ENCODE peak calls at places on chromosome 14, in eight cellular contexts. One of them, this sample, is unnamed.

GRCh38 chr14:72123755-72124154 is 191.5 kb downstream of the RGS6 start:
- DNase-seq in aorta: no peak
- DNase-seq in EH: no peak
- DNase-seq in activated naive CD4-positive, alpha-beta T cell treated with anti-CD3 and anti-CD28 coated beads for 36 hours: no peak
- DNase-seq in GM18507: no peak
- DNase-seq in HCT116: no peak
- DNase-seq in amygdala: no peak
- DNase-seq in PC-3: no peak
- DNase-seq in this sample: no peak

GRCh38 chr14:85852900-85853299 is 323.0 kb downstream of the FLRT2 start:
- DNase-seq in PC-3: no peak
- DNase-seq in EH: no peak
- DNase-seq in GM18507: no peak
- DNase-seq in amygdala: no peak
- DNase-seq in activated naive CD4-positive, alpha-beta T cell treated with anti-CD3 and anti-CD28 coated beads for 36 hours: no peak
- DNase-seq in aorta: no peak
- DNase-seq in HCT116: no peak
- DNase-seq in this sample: no peak

GRCh38 chr14:100321473-100322137 is 1.5 kb upstream of the SLC25A47 start:
- DNase-seq in aorta: no peak
- DNase-seq in GM18507: no peak
- DNase-seq in HCT116: no peak
- DNase-seq in PC-3: no peak
- DNase-seq in activated naive CD4-positive, alpha-beta T cell treated with anti-CD3 and anti-CD28 coated beads for 36 hours: no peak
- DNase-seq in amygdala: no peak
- DNase-seq in EH: no peak
- DNase-seq in this sample: no peak

GRCh38 chr14:93753647-93754046 is 34.6 kb downstream of the PRIMA1 start:
- DNase-seq in aorta: no peak
- DNase-seq in amygdala: no peak
- DNase-seq in PC-3: no peak
- DNase-seq in GM18507: no peak
- DNase-seq in EH: no peak
- DNase-seq in activated naive CD4-positive, alpha-beta T cell treated with anti-CD3 and anti-CD28 coated beads for 36 hours: no peak
- DNase-seq in HCT116: no peak
- DNase-seq in this sample: no peak

GRCh38 chr14:68249534-68250517 is 430.2 kb downstream of the RAD51B start:
- DNase-seq in EH: peak
- DNase-seq in activated naive CD4-positive, alpha-beta T cell treated with anti-CD3 and anti-CD28 coated beads for 36 hours: no peak
- DNase-seq in PC-3: peak
- DNase-seq in GM18507: no peak
- DNase-seq in HCT116: peak
- DNase-seq in amygdala: no peak
- DNase-seq in aorta: no peak
- DNase-seq in this sample: no peak

GRCh38 chr14:104105071-104105821 is 19.7 kb downstream of the ASPG start:
- DNase-seq in activated naive CD4-positive, alpha-beta T cell treated with anti-CD3 and anti-CD28 coated beads for 36 hours: no peak
- DNase-seq in amygdala: no peak
- DNase-seq in HCT116: no peak
- DNase-seq in EH: no peak
- DNase-seq in GM18507: no peak
- DNase-seq in PC-3: no peak
- DNase-seq in aorta: peak
- DNase-seq in this sample: no peak

GRCh38 chr14:21102472-21103164 is 1.8 kb downstream of the TMEM253 start:
- DNase-seq in aorta: no peak
- DNase-seq in EH: no peak
- DNase-seq in PC-3: no peak
- DNase-seq in GM18507: no peak
- DNase-seq in activated naive CD4-positive, alpha-beta T cell treated with anti-CD3 and anti-CD28 coated beads for 36 hours: no peak
- DNase-seq in HCT116: no peak
- DNase-seq in amygdala: no peak
- DNase-seq in this sample: no peak

GRCh38 chr14:103084021-103084919 is at the start of gene LBHD2:
- DNase-seq in amygdala: no peak
- DNase-seq in PC-3: no peak
- DNase-seq in GM18507: no peak
- DNase-seq in HCT116: no peak
- DNase-seq in EH: no peak
- DNase-seq in aorta: peak
- DNase-seq in activated naive CD4-positive, alpha-beta T cell treated with anti-CD3 and anti-CD28 coated beads for 36 hours: no peak
- DNase-seq in this sample: no peak

GRCh38 chr14:72962829-72963312 is 36.6 kb downstream of the DCAF4 start:
- DNase-seq in activated naive CD4-positive, alpha-beta T cell treated with anti-CD3 and anti-CD28 coated beads for 36 hours: no peak
- DNase-seq in PC-3: peak
- DNase-seq in GM18507: no peak
- DNase-seq in aorta: no peak
- DNase-seq in amygdala: no peak
- DNase-seq in HCT116: peak
- DNase-seq in EH: peak
- DNase-seq in this sample: no peak

GRCh38 chr14:102914474-102915291 is 7.8 kb upstream of the AMN start:
- DNase-seq in activated naive CD4-positive, alpha-beta T cell treated with anti-CD3 and anti-CD28 coated beads for 36 hours: no peak
- DNase-seq in HCT116: no peak
- DNase-seq in PC-3: no peak
- DNase-seq in EH: no peak
- DNase-seq in aorta: peak
- DNase-seq in GM18507: no peak
- DNase-seq in amygdala: no peak
- DNase-seq in this sample: no peak

GRCh38 chr14:64755661-64756265 is 51.5 kb downstream of the PLEKHG3 start:
- DNase-seq in GM18507: no peak
- DNase-seq in PC-3: peak
- DNase-seq in amygdala: no peak
- DNase-seq in aorta: no peak
- DNase-seq in EH: peak
- DNase-seq in HCT116: no peak
- DNase-seq in activated naive CD4-positive, alpha-beta T cell treated with anti-CD3 and anti-CD28 coated beads for 36 hours: peak
- DNase-seq in this sample: no peak

GRCh38 chr14:105181542-105182295 is 607 bp upstream of the NUDT14 start:
- DNase-seq in aorta: no peak
- DNase-seq in amygdala: no peak
- DNase-seq in activated naive CD4-positive, alpha-beta T cell treated with anti-CD3 and anti-CD28 coated beads for 36 hours: no peak
- DNase-seq in HCT116: no peak
- DNase-seq in PC-3: no peak
- DNase-seq in EH: no peak
- DNase-seq in GM18507: no peak
- DNase-seq in this sample: no peak

GRCh38 chr14:100523536-100524025 is 63.6 kb downstream of the BEGAIN start:
- DNase-seq in aorta: no peak
- DNase-seq in amygdala: no peak
- DNase-seq in PC-3: no peak
- DNase-seq in GM18507: no peak
- DNase-seq in HCT116: no peak
- DNase-seq in activated naive CD4-positive, alpha-beta T cell treated with anti-CD3 and anti-CD28 coated beads for 36 hours: peak
- DNase-seq in EH: no peak
- DNase-seq in this sample: no peak

GRCh38 chr14:80269338-80269935 is 58.1 kb upstream of the DIO2 start:
- DNase-seq in amygdala: no peak
- DNase-seq in aorta: no peak
- DNase-seq in activated naive CD4-positive, alpha-beta T cell treated with anti-CD3 and anti-CD28 coated beads for 36 hours: no peak
- DNase-seq in PC-3: peak
- DNase-seq in HCT116: no peak
- DNase-seq in EH: peak
- DNase-seq in GM18507: no peak
- DNase-seq in this sample: no peak

GRCh38 chr14:31749275-31749674 is 188.1 kb downstream of the NUBPL start:
- DNase-seq in amygdala: no peak
- DNase-seq in PC-3: no peak
- DNase-seq in GM18507: no peak
- DNase-seq in aorta: no peak
- DNase-seq in EH: no peak
- DNase-seq in activated naive CD4-positive, alpha-beta T cell treated with anti-CD3 and anti-CD28 coated beads for 36 hours: no peak
- DNase-seq in HCT116: no peak
- DNase-seq in this sample: no peak

GRCh38 chr14:78367355-78367754 is 197.2 kb downstream of the NRXN3 start:
- DNase-seq in HCT116: no peak
- DNase-seq in aorta: no peak
- DNase-seq in amygdala: no peak
- DNase-seq in activated naive CD4-positive, alpha-beta T cell treated with anti-CD3 and anti-CD28 coated beads for 36 hours: no peak
- DNase-seq in PC-3: no peak
- DNase-seq in GM18507: no peak
- DNase-seq in EH: no peak
- DNase-seq in this sample: no peak

GRCh38 chr14:23513005-23513412 is 38.6 kb downstream of the ZFHX2 start:
- DNase-seq in EH: no peak
- DNase-seq in activated naive CD4-positive, alpha-beta T cell treated with anti-CD3 and anti-CD28 coated beads for 36 hours: no peak
- DNase-seq in PC-3: no peak
- DNase-seq in aorta: no peak
- DNase-seq in amygdala: peak
- DNase-seq in GM18507: no peak
- DNase-seq in HCT116: no peak
- DNase-seq in this sample: no peak

GRCh38 chr14:23709923-23710322 is 73.8 kb downstream of the DHRS2 start:
- DNase-seq in activated naive CD4-positive, alpha-beta T cell treated with anti-CD3 and anti-CD28 coated beads for 36 hours: no peak
- DNase-seq in HCT116: no peak
- DNase-seq in EH: no peak
- DNase-seq in GM18507: no peak
- DNase-seq in PC-3: no peak
- DNase-seq in amygdala: no peak
- DNase-seq in aorta: no peak
- DNase-seq in this sample: no peak

GRCh38 chr14:99388286-99388685 is 92.4 kb downstream of the SETD3 start:
- DNase-seq in GM18507: no peak
- DNase-seq in EH: no peak
- DNase-seq in HCT116: no peak
- DNase-seq in activated naive CD4-positive, alpha-beta T cell treated with anti-CD3 and anti-CD28 coated beads for 36 hours: no peak
- DNase-seq in amygdala: no peak
- DNase-seq in aorta: no peak
- DNase-seq in PC-3: no peak
- DNase-seq in this sample: no peak

GRCh38 chr14:88986146-88986841 is 161.8 kb downstream of the TTC8 start:
- DNase-seq in GM18507: no peak
- DNase-seq in EH: peak
- DNase-seq in amygdala: no peak
- DNase-seq in activated naive CD4-positive, alpha-beta T cell treated with anti-CD3 and anti-CD28 coated beads for 36 hours: no peak
- DNase-seq in PC-3: peak
- DNase-seq in aorta: no peak
- DNase-seq in HCT116: peak
- DNase-seq in this sample: no peak

GRCh38 chr14:32933623-32933942 is 5.1 kb upstream of the NPAS3 start:
- DNase-seq in GM18507: no peak
- DNase-seq in HCT116: no peak
- DNase-seq in PC-3: peak
- DNase-seq in amygdala: peak
- DNase-seq in EH: no peak
- DNase-seq in aorta: no peak
- DNase-seq in activated naive CD4-positive, alpha-beta T cell treated with anti-CD3 and anti-CD28 coated beads for 36 hours: no peak
- DNase-seq in this sample: no peak

GRCh38 chr14:85106491-85106890 is 423.5 kb upstream of the FLRT2 start:
- DNase-seq in EH: no peak
- DNase-seq in GM18507: no peak
- DNase-seq in PC-3: no peak
- DNase-seq in amygdala: no peak
- DNase-seq in HCT116: no peak
- DNase-seq in activated naive CD4-positive, alpha-beta T cell treated with anti-CD3 and anti-CD28 coated beads for 36 hours: no peak
- DNase-seq in aorta: no peak
- DNase-seq in this sample: no peak

GRCh38 chr14:31420013-31420318 is 384 bp downstream of the HEATR5A start:
- DNase-seq in PC-3: peak
- DNase-seq in activated naive CD4-positive, alpha-beta T cell treated with anti-CD3 and anti-CD28 coated beads for 36 hours: no peak
- DNase-seq in HCT116: no peak
- DNase-seq in aorta: peak
- DNase-seq in GM18507: no peak
- DNase-seq in amygdala: peak
- DNase-seq in EH: no peak
- DNase-seq in this sample: peak

GRCh38 chr14:45531022-45531421 is 278.0 kb upstream of the MIS18BP1 start:
- DNase-seq in EH: no peak
- DNase-seq in PC-3: no peak
- DNase-seq in amygdala: no peak
- DNase-seq in activated naive CD4-positive, alpha-beta T cell treated with anti-CD3 and anti-CD28 coated beads for 36 hours: no peak
- DNase-seq in aorta: no peak
- DNase-seq in HCT116: no peak
- DNase-seq in GM18507: no peak
- DNase-seq in this sample: no peak

GRCh38 chr14:71371711-71372396 is 464.6 kb downstream of the PCNX1 start:
- DNase-seq in HCT116: no peak
- DNase-seq in GM18507: no peak
- DNase-seq in activated naive CD4-positive, alpha-beta T cell treated with anti-CD3 and anti-CD28 coated beads for 36 hours: peak
- DNase-seq in PC-3: peak
- DNase-seq in EH: peak
- DNase-seq in aorta: no peak
- DNase-seq in amygdala: no peak
- DNase-seq in this sample: no peak

GRCh38 chr14:21863289-21863688 is 189.7 kb upstream of the OR4E1 start:
- DNase-seq in aorta: no peak
- DNase-seq in HCT116: no peak
- DNase-seq in PC-3: no peak
- DNase-seq in activated naive CD4-positive, alpha-beta T cell treated with anti-CD3 and anti-CD28 coated beads for 36 hours: no peak
- DNase-seq in GM18507: no peak
- DNase-seq in amygdala: no peak
- DNase-seq in EH: no peak
- DNase-seq in this sample: no peak

GRCh38 chr14:88242426-88242825 is 80.6 kb downstream of the KCNK10 start:
- DNase-seq in EH: no peak
- DNase-seq in amygdala: no peak
- DNase-seq in activated naive CD4-positive, alpha-beta T cell treated with anti-CD3 and anti-CD28 coated beads for 36 hours: no peak
- DNase-seq in aorta: no peak
- DNase-seq in GM18507: no peak
- DNase-seq in PC-3: no peak
- DNase-seq in HCT116: no peak
- DNase-seq in this sample: no peak

GRCh38 chr14:102799684-102800562 is 22.7 kb downstream of the TRAF3 start:
- DNase-seq in aorta: no peak
- DNase-seq in EH: peak
- DNase-seq in activated naive CD4-positive, alpha-beta T cell treated with anti-CD3 and anti-CD28 coated beads for 36 hours: no peak
- DNase-seq in PC-3: no peak
- DNase-seq in GM18507: no peak
- DNase-seq in amygdala: no peak
- DNase-seq in HCT116: no peak
- DNase-seq in this sample: no peak

GRCh38 chr14:68268197-68268596 is 448.6 kb downstream of the RAD51B start:
- DNase-seq in EH: no peak
- DNase-seq in activated naive CD4-positive, alpha-beta T cell treated with anti-CD3 and anti-CD28 coated beads for 36 hours: no peak
- DNase-seq in aorta: no peak
- DNase-seq in GM18507: no peak
- DNase-seq in HCT116: no peak
- DNase-seq in amygdala: no peak
- DNase-seq in PC-3: no peak
- DNase-seq in this sample: no peak

GRCh38 chr14:94123296-94123695 is 6.1 kb downstream of the IFI27L2 start:
- DNase-seq in HCT116: no peak
- DNase-seq in PC-3: no peak
- DNase-seq in amygdala: no peak
- DNase-seq in activated naive CD4-positive, alpha-beta T cell treated with anti-CD3 and anti-CD28 coated beads for 36 hours: no peak
- DNase-seq in GM18507: no peak
- DNase-seq in EH: no peak
- DNase-seq in aorta: no peak
- DNase-seq in this sample: no peak

GRCh38 chr14:76863724-76864407 is 37.7 kb downstream of the LRRC74A start:
- DNase-seq in aorta: no peak
- DNase-seq in PC-3: no peak
- DNase-seq in EH: peak
- DNase-seq in activated naive CD4-positive, alpha-beta T cell treated with anti-CD3 and anti-CD28 coated beads for 36 hours: peak
- DNase-seq in GM18507: no peak
- DNase-seq in amygdala: no peak
- DNase-seq in HCT116: no peak
- DNase-seq in this sample: peak